ENCODE peak calls at places on chromosomes 7 and 10, in six cellular contexts. One of them, this sample, is unnamed.

GRCh38 chr7:43648725-43649406 is 66.0 kb downstream of the STK17A start:
- DNase-seq in HCT116: no peak
- DNase-seq in H1: no peak
- DNase-seq in K562: no peak
- DNase-seq in HepG2: no peak
- DNase-seq in SK-N-SH: no peak
- DNase-seq in this sample: no peak

GRCh38 chr10:124025638-124026336 is 67.6 kb downstream of the CHST15 start:
- DNase-seq in HepG2: peak; percentile 48
- DNase-seq in K562: peak; percentile 12
- DNase-seq in SK-N-SH: peak; percentile 53
- DNase-seq in HCT116: peak; percentile 15
- DNase-seq in H1: no peak
- DNase-seq in this sample: peak; percentile 52

GRCh38 chr7:3294432-3295100 is 6.5 kb upstream of the SDK1 start:
- DNase-seq in HepG2: no peak
- DNase-seq in H1: peak; percentile 64
- DNase-seq in K562: no peak
- DNase-seq in HCT116: no peak
- DNase-seq in SK-N-SH: no peak
- DNase-seq in this sample: no peak

GRCh38 chr7:157033483-157034473 is 23.3 kb upstream of the MNX1 start:
- DNase-seq in SK-N-SH: no peak
- DNase-seq in H1: no peak
- DNase-seq in HepG2: no peak
- DNase-seq in K562: no peak
- DNase-seq in HCT116: no peak
- DNase-seq in this sample: no peak

GRCh38 chr7:78472519-78472918 is 673.9 kb downstream of the PHTF2 start:
- DNase-seq in K562: no peak
- DNase-seq in H1: no peak
- DNase-seq in HCT116: no peak
- DNase-seq in SK-N-SH: no peak
- DNase-seq in HepG2: no peak
- DNase-seq in this sample: no peak

GRCh38 chr7:12094365-12094921 is 116.7 kb upstream of the TMEM106B start:
- DNase-seq in SK-N-SH: no peak
- DNase-seq in HepG2: no peak
- DNase-seq in HCT116: no peak
- DNase-seq in K562: no peak
- DNase-seq in H1: peak; percentile 62
- DNase-seq in this sample: no peak

GRCh38 chr7:36563706-36564325 is 160.5 kb downstream of the AOAH start:
- DNase-seq in SK-N-SH: no peak
- DNase-seq in H1: no peak
- DNase-seq in HCT116: no peak
- DNase-seq in HepG2: no peak
- DNase-seq in K562: no peak
- DNase-seq in this sample: no peak

GRCh38 chr7:98189559-98189958 is 21.7 kb upstream of the BHLHA15 start:
- DNase-seq in HepG2: no peak
- DNase-seq in H1: no peak
- DNase-seq in K562: no peak
- DNase-seq in HCT116: no peak
- DNase-seq in SK-N-SH: no peak
- DNase-seq in this sample: no peak

GRCh38 chr7:50978633-50979215 is 196.0 kb upstream of the GRB10 start:
- DNase-seq in SK-N-SH: no peak
- DNase-seq in H1: no peak
- DNase-seq in HCT116: no peak
- DNase-seq in K562: no peak
- DNase-seq in HepG2: peak; percentile 10
- DNase-seq in this sample: no peak

GRCh38 chr10:95183451-95184230 is 10.4 kb upstream of the ACSM6 start:
- DNase-seq in K562: peak; percentile 90
- DNase-seq in HepG2: no peak
- DNase-seq in HCT116: peak; percentile 73
- DNase-seq in H1: peak; percentile 96
- DNase-seq in SK-N-SH: peak; percentile 96
- DNase-seq in this sample: peak; percentile 98

GRCh38 chr10:132987671-132988571 is 45.6 kb upstream of the CFAP46 start:
- DNase-seq in HepG2: no peak
- DNase-seq in H1: no peak
- DNase-seq in HCT116: no peak
- DNase-seq in K562: no peak
- DNase-seq in SK-N-SH: peak; percentile 90
- DNase-seq in this sample: no peak

GRCh38 chr7:97016392-97017196 is 8.0 kb downstream of the DLX5 start:
- DNase-seq in HCT116: no peak
- DNase-seq in HepG2: peak; percentile 76
- DNase-seq in H1: peak; percentile 84
- DNase-seq in SK-N-SH: peak; percentile 89
- DNase-seq in K562: no peak
- DNase-seq in this sample: no peak
- TF ChIP-seq JUND in HCT116: no peak
- TF ChIP-seq JUND in HepG2: no peak
- TF ChIP-seq JUND in H1: no peak
- TF ChIP-seq JUND in SK-N-SH: no peak
- TF ChIP-seq JUND in K562: no peak
- TF ChIP-seq JUND in this sample: no peak

GRCh38 chr10:92755725-92756124 is 66.0 kb downstream of the HHEX start:
- DNase-seq in H1: no peak
- DNase-seq in K562: no peak
- DNase-seq in SK-N-SH: no peak
- DNase-seq in HepG2: no peak
- DNase-seq in HCT116: no peak
- DNase-seq in this sample: no peak

GRCh38 chr10:92757720-92758119 is 68.0 kb downstream of the HHEX start:
- DNase-seq in HepG2: no peak
- DNase-seq in H1: no peak
- DNase-seq in HCT116: no peak
- DNase-seq in SK-N-SH: no peak
- DNase-seq in K562: peak; percentile 29
- DNase-seq in this sample: no peak

GRCh38 chr10:92757066-92757716 is 67.4 kb downstream of the HHEX start:
- DNase-seq in HepG2: peak; percentile 72
- DNase-seq in HCT116: peak; percentile 29
- DNase-seq in K562: peak; percentile 75
- DNase-seq in SK-N-SH: no peak
- DNase-seq in H1: peak; percentile 54
- DNase-seq in this sample: peak; percentile 47

GRCh38 chr10:92758594-92758993 is 68.8 kb downstream of the HHEX start:
- DNase-seq in H1: no peak
- DNase-seq in HepG2: peak; percentile 25
- DNase-seq in HCT116: no peak
- DNase-seq in SK-N-SH: no peak
- DNase-seq in K562: no peak
- DNase-seq in this sample: no peak

GRCh38 chr10:92756233-92757065 is 66.7 kb downstream of the HHEX start:
- DNase-seq in HCT116: no peak
- DNase-seq in SK-N-SH: no peak
- DNase-seq in K562: peak; percentile 85
- DNase-seq in H1: no peak
- DNase-seq in HepG2: peak; percentile 92
- DNase-seq in this sample: no peak
- TF ChIP-seq JUND in HCT116: no peak
- TF ChIP-seq JUND in SK-N-SH: no peak
- TF ChIP-seq JUND in K562: peak; percentile 57
- TF ChIP-seq JUND in H1: no peak
- TF ChIP-seq JUND in HepG2: no peak
- TF ChIP-seq JUND in this sample: no peak

GRCh38 chr7:26789481-26790175 is 74.8 kb downstream of the SKAP2 start:
- DNase-seq in H1: no peak
- DNase-seq in HCT116: no peak
- DNase-seq in SK-N-SH: no peak
- DNase-seq in HepG2: no peak
- DNase-seq in K562: no peak
- DNase-seq in this sample: no peak
- TF ChIP-seq JUND in H1: no peak
- TF ChIP-seq JUND in HCT116: no peak
- TF ChIP-seq JUND in SK-N-SH: no peak
- TF ChIP-seq JUND in HepG2: no peak
- TF ChIP-seq JUND in K562: no peak
- TF ChIP-seq JUND in this sample: no peak

GRCh38 chr7:122944682-122945303 is 50.7 kb downstream of the TAS2R16 start:
- DNase-seq in H1: no peak
- DNase-seq in K562: no peak
- DNase-seq in HCT116: no peak
- DNase-seq in HepG2: no peak
- DNase-seq in SK-N-SH: no peak
- DNase-seq in this sample: no peak
- TF ChIP-seq JUND in H1: no peak
- TF ChIP-seq JUND in K562: no peak
- TF ChIP-seq JUND in HCT116: no peak
- TF ChIP-seq JUND in HepG2: no peak
- TF ChIP-seq JUND in SK-N-SH: no peak
- TF ChIP-seq JUND in this sample: no peak

GRCh38 chr10:98349508-98349922 is 65.5 kb downstream of the PYROXD2 start:
- DNase-seq in SK-N-SH: no peak
- DNase-seq in H1: no peak
- DNase-seq in HCT116: no peak
- DNase-seq in HepG2: no peak
- DNase-seq in K562: no peak
- DNase-seq in this sample: no peak
- TF ChIP-seq JUND in SK-N-SH: no peak
- TF ChIP-seq JUND in H1: no peak
- TF ChIP-seq JUND in HCT116: no peak
- TF ChIP-seq JUND in HepG2: no peak
- TF ChIP-seq JUND in K562: no peak
- TF ChIP-seq JUND in this sample: no peak

GRCh38 chr7:116526897-116527296 is 2.1 kb downstream of the CAV1 start:
- DNase-seq in H1: no peak
- DNase-seq in HCT116: no peak
- DNase-seq in SK-N-SH: no peak
- DNase-seq in HepG2: no peak
- DNase-seq in K562: no peak
- DNase-seq in this sample: no peak

GRCh38 chr7:116524609-116525297 is at the start of gene CAV1:
- DNase-seq in K562: peak; percentile 75
- DNase-seq in SK-N-SH: peak; percentile 60
- DNase-seq in H1: peak; percentile 77
- DNase-seq in HCT116: peak; percentile 92
- DNase-seq in HepG2: no peak
- DNase-seq in this sample: peak; percentile 62

GRCh38 chr7:116525913-116526857 is 1.3 kb downstream of the CAV1 start:
- DNase-seq in HepG2: no peak
- DNase-seq in SK-N-SH: peak; percentile 90
- DNase-seq in K562: peak; percentile 94
- DNase-seq in HCT116: no peak
- DNase-seq in H1: peak; percentile 85
- DNase-seq in this sample: no peak

GRCh38 chr7:116524221-116524608 is 621 bp upstream of the CAV1 start:
- DNase-seq in HepG2: no peak
- DNase-seq in SK-N-SH: no peak
- DNase-seq in HCT116: no peak
- DNase-seq in K562: no peak
- DNase-seq in H1: no peak
- DNase-seq in this sample: no peak

GRCh38 chr7:116525298-116525912 is 569 bp downstream of the CAV1 start:
- DNase-seq in K562: peak; percentile 56
- DNase-seq in SK-N-SH: peak; percentile 49
- DNase-seq in H1: no peak
- DNase-seq in HepG2: no peak
- DNase-seq in HCT116: no peak
- DNase-seq in this sample: no peak
- TF ChIP-seq JUND in K562: no peak
- TF ChIP-seq JUND in SK-N-SH: no peak
- TF ChIP-seq JUND in H1: no peak
- TF ChIP-seq JUND in HepG2: no peak
- TF ChIP-seq JUND in HCT116: no peak
- TF ChIP-seq JUND in this sample: no peak

GRCh38 chr7:122803323-122803722 is 82.9 kb downstream of the CADPS2 start:
- DNase-seq in HCT116: peak; percentile 10
- DNase-seq in H1: no peak
- DNase-seq in HepG2: peak; percentile 36
- DNase-seq in SK-N-SH: no peak
- DNase-seq in K562: no peak
- DNase-seq in this sample: peak; percentile 33

GRCh38 chr7:122803851-122804250 is 82.4 kb downstream of the CADPS2 start:
- DNase-seq in HepG2: no peak
- DNase-seq in SK-N-SH: no peak
- DNase-seq in HCT116: no peak
- DNase-seq in K562: no peak
- DNase-seq in H1: no peak
- DNase-seq in this sample: no peak

GRCh38 chr7:122802211-122802833 is 83.9 kb downstream of the CADPS2 start:
- DNase-seq in K562: no peak
- DNase-seq in H1: no peak
- DNase-seq in HCT116: no peak
- DNase-seq in SK-N-SH: no peak
- DNase-seq in HepG2: no peak
- DNase-seq in this sample: peak; percentile 7
- TF ChIP-seq JUND in K562: no peak
- TF ChIP-seq JUND in H1: no peak
- TF ChIP-seq JUND in HCT116: no peak
- TF ChIP-seq JUND in SK-N-SH: no peak
- TF ChIP-seq JUND in HepG2: no peak
- TF ChIP-seq JUND in this sample: no peak

GRCh38 chr10:83515001-83515400 is 624.3 kb upstream of the GHITM start:
- DNase-seq in SK-N-SH: no peak
- DNase-seq in H1: no peak
- DNase-seq in HCT116: no peak
- DNase-seq in K562: no peak
- DNase-seq in HepG2: no peak
- DNase-seq in this sample: no peak
- TF ChIP-seq JUND in SK-N-SH: no peak
- TF ChIP-seq JUND in H1: no peak
- TF ChIP-seq JUND in HCT116: no peak
- TF ChIP-seq JUND in K562: no peak
- TF ChIP-seq JUND in HepG2: no peak
- TF ChIP-seq JUND in this sample: no peak

DNA sequence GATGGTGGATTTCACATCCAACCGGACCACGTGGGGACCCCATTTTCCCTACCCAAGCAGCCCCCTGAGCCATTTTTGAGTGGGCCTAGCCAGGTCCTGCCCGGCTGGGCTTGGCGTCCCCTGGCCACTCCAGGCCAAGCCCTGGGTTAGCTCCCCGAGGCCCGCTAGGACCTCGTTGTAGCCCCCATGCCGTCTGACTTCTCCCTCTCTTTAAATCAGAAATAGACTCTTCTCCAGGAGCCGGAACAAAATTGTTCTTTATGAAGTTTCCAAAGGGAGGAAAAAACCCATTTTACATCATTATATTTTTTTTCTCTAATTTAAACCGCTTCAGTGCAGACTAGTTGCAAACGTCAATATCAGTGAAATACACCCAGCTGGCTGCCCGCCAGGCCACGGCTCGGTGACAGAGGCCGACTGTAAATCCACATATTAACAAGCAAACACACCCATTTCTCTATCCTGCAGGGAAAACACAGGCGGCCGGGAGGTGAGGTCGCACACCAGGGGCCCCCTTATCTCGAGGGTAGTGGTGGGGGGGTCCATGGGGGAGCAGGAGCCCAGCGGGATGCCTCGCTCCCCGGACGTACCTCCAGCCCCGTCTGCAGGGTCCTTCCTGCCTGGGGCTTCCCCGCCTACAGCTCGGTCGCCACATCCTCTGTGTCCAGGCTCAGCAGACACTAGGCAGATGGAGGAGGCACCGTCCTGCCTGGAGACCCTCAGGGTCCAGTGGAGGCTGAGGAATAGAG is 72.7 kb downstream of the ELFN1 start:
- DNase-seq in HepG2: no peak
- DNase-seq in K562: peak; percentile 77
- DNase-seq in H1: no peak
- DNase-seq in SK-N-SH: peak; percentile 94
- DNase-seq in HCT116: no peak
- DNase-seq in this sample: no peak
- TF ChIP-seq JUND in HepG2: no peak
- TF ChIP-seq JUND in K562: no peak
- TF ChIP-seq JUND in H1: no peak
- TF ChIP-seq JUND in SK-N-SH: no peak
- TF ChIP-seq JUND in HCT116: no peak
- TF ChIP-seq JUND in this sample: no peak